ENCODE peak calls at places on chromosomes 4 and X, in seven cellular contexts. F, X, W, T, B, J and S are unnamed samples.

GRCh38 chr4:36237366-36238353 is 6.7 kb downstream of the ARAP2 start:
- DNase-seq in X (no peak), T (no peak), J (peak), B (no peak), W (no peak), F (no peak), S (no peak)

GRCh38 chr4:72302981-72303704 is 265.9 kb downstream of the ADAMTS3 start:
- DNase-seq in F (peak), B (peak), X (no peak), T (peak), J (peak), W (peak), S (no peak)

GRCh38 chrX:72020204-72020603 is 109.6 kb downstream of the NHSL2 start:
- DNase-seq in T (peak), W (no peak), F (no peak), J (no peak), X (no peak), B (no peak), S (no peak)

GRCh38 chrX:110086916-110087484 is 84.1 kb downstream of the TMEM164 start:
- DNase-seq in T (no peak), B (peak), X (no peak), F (no peak), J (peak), W (peak), S (no peak)

GRCh38 chr4:8201341-8201781 is 2.3 kb downstream of the SH3TC1 start:
- DNase-seq in T (no peak), F (no peak), W (peak), J (peak), X (no peak), B (no peak), S (peak)

GRCh38 chr4:16783119-16783518 is 115.3 kb downstream of the LDB2 start:
- DNase-seq in X (no peak), T (no peak), F (no peak), B (no peak), W (peak), J (no peak), S (no peak)

GRCh38 chrX:17563076-17563475 is 174.2 kb upstream of the SCML1 start:
- DNase-seq in J (no peak), T (no peak), F (no peak), W (no peak), X (no peak), B (no peak), S (no peak)

GRCh38 chrX:482702-483203 is 96.0 kb upstream of the PPP2R3B start:
- DNase-seq in W (no peak), J (no peak), B (peak), X (no peak), F (no peak), T (no peak), S (no peak)

GRCh38 chr4:33302298-33302697 is 2582.1 kb downstream of the PCDH7 start:
- DNase-seq in J (peak), F (no peak), W (no peak), X (no peak), B (peak), T (no peak), S (no peak)

GRCh38 chr4:68184923-68185322 is 55.3 kb upstream of the TMPRSS11F start:
- DNase-seq in F (no peak), X (no peak), T (no peak), W (no peak), J (no peak), B (no peak), S (no peak)

GRCh38 chr4:102627831-102628523 is 126.8 kb downstream of the NFKB1 start:
- DNase-seq in B (peak), W (peak), T (no peak), F (no peak), X (no peak), J (peak), S (no peak)

GRCh38 chr4:37717575-37717974 is 31.4 kb upstream of the RELL1 start:
- DNase-seq in F (no peak), J (peak), W (no peak), T (no peak), B (peak), X (no peak), S (no peak)

GRCh38 chr4:54941994-54942552 is 183.3 kb downstream of the KDR start:
- DNase-seq in J (no peak), B (no peak), T (no peak), W (peak), F (no peak), X (no peak), S (no peak)

GRCh38 chrX:14875624-14876023 is 2.4 kb downstream of the MOSPD2 start:
- DNase-seq in T (no peak), F (no peak), X (no peak), W (no peak), B (no peak), J (no peak), S (no peak)

GRCh38 chr4:141802324-141802723 is 165.9 kb downstream of the IL15 start:
- DNase-seq in T (no peak), B (peak), X (no peak), F (no peak), W (no peak), J (no peak), S (no peak)

GRCh38 chrX:8851487-8851886 is 50.3 kb upstream of the FAM9A start:
- DNase-seq in W (no peak), F (no peak), B (no peak), J (no peak), X (no peak), T (no peak), S (no peak)

GRCh38 chr4:128177376-128177959 is 110.1 kb downstream of the PGRMC2 start:
- DNase-seq in J (peak), F (no peak), X (no peak), W (peak), T (no peak), B (no peak), S (no peak)

GRCh38 chr4:10185518-10186227 is 69.1 kb upstream of the WDR1 start:
- DNase-seq in X (no peak), B (no peak), J (no peak), W (peak), T (no peak), F (no peak), S (no peak)

GRCh38 chr4:136864580-136865185 is 667.6 kb downstream of the PCDH18 start:
- DNase-seq in F (no peak), X (no peak), J (peak), B (peak), W (peak), T (peak), S (peak)

GRCh38 chrX:1534321-1535168 is 2.4 kb downstream of the P2RY8 start:
- DNase-seq in W (no peak), F (no peak), T (no peak), B (no peak), X (peak), J (peak), S (no peak)

GRCh38 chrX:47176101-47176740 is 17.4 kb upstream of the UBA1 start:
- DNase-seq in F (no peak), W (no peak), B (no peak), J (no peak), T (no peak), X (peak), S (no peak)

GRCh38 chrX:115413246-115413878 is 123.8 kb downstream of the LUZP4 start:
- DNase-seq in B (no peak), F (no peak), T (no peak), W (peak), J (no peak), X (no peak), S (no peak)

GRCh38 chr4:75248770-75249467 is 265.3 kb downstream of the RCHY1 start:
- DNase-seq in T (no peak), W (peak), F (no peak), J (no peak), B (no peak), X (no peak), S (no peak)

GRCh38 chr4:75249739-75250138 is 264.5 kb downstream of the RCHY1 start:
- DNase-seq in F (no peak), W (no peak), J (no peak), T (no peak), B (no peak), X (no peak), S (no peak)

GRCh38 chr4:75243570-75243969 is 270.6 kb downstream of the RCHY1 start:
- DNase-seq in T (peak), J (no peak), B (no peak), W (no peak), X (no peak), F (no peak), S (no peak)

GRCh38 chr4:75244325-75244724 is 269.9 kb downstream of the RCHY1 start:
- DNase-seq in F (no peak), J (no peak), T (no peak), W (no peak), B (no peak), X (no peak), S (no peak)
- TF ChIP-seq POLR2A in F (no peak), J (no peak), T (no peak), W (no peak), B (no peak), X (no peak), S (no peak)

GRCh38 chr4:76144546-76144945 is 3.7 kb downstream of the NUP54 start:
- DNase-seq in X (no peak), B (no peak), J (no peak), W (no peak), T (no peak), F (no peak), S (no peak)

GRCh38 chr4:76153356-76153755 is 5.2 kb upstream of the NUP54 start:
- DNase-seq in J (no peak), W (no peak), F (no peak), X (no peak), T (no peak), B (no peak), S (no peak)

GRCh38 chr4:76147454-76148141 is 599 bp downstream of the NUP54 start:
- DNase-seq in W (peak), B (peak), F (peak), T (peak), J (peak), X (peak), S (peak)

DNA sequence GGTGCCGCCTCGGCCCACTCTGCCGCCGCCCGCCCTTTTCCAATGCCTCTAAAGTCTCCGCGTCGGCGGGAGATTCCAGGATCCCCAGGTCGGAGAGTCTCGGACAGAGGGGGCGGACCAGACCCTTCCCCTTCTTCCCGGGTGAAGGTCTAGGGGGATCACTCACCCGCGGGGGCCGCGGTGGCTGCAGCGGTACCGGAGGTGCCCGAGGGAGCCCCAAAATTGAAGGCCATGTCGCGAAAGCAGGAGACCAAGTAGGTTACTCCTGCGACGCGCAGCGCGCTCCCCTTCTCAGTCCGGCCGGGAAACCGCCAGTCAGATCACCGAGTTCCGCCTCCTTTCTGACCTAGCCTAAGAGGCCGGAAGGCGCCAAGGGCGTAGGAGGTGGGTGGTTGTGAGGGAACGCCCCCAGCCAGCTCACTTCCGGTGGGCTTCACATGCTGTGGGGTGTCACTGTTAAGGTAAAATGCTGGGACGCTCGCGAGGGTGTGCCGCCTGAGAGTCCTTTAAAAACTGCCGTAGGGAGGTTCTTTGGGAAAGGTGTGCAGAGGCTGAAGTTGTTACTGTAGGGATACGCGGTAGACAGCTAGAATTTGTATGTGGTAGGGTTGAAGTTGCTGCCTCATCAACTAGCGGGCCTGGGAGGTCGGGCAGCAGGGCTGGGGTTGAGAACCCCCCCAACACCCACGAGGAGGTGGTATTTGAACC is at the start of gene NUP54:
- DNase-seq in J (peak), W (peak), X (peak), F (peak), B (peak), T (peak), S (peak)
- TF ChIP-seq POLR2A in J (peak), W (peak), X (peak), F (peak), B (peak), T (peak), S (peak)

GRCh38 chrX:68693481-68694410 is 46.3 kb downstream of the STARD8 start:
- DNase-seq in J (peak), T (peak), B (no peak), W (peak), X (peak), F (peak), S (no peak)
- TF ChIP-seq POLR2A in J (peak), T (peak), B (no peak), W (peak), X (no peak), F (no peak), S (no peak)

GRCh38 chr4:56156141-56156540 is 207.4 kb downstream of the CEP135 start:
- DNase-seq in W (no peak), J (no peak), F (no peak), B (no peak), X (no peak), T (no peak), S (no peak)
- TF ChIP-seq POLR2A in W (no peak), J (no peak), F (no peak), B (no peak), X (no peak), T (no peak), S (no peak)

GRCh38 chrX:86047174-86047991 is at the start of gene CHM:
- DNase-seq in F (peak), J (peak), W (peak), T (peak), B (peak), X (peak), S (peak)
- TF ChIP-seq POLR2A in F (no peak), J (peak), W (peak), T (peak), B (peak), X (no peak), S (peak)

GRCh38 chrX:45435481-45435880 is 234.8 kb upstream of the DIPK2B start:
- DNase-seq in W (peak), T (no peak), X (no peak), J (no peak), F (no peak), B (no peak), S (no peak)
- TF ChIP-seq POLR2A in W (no peak), T (no peak), X (no peak), J (no peak), F (no peak), B (no peak), S (no peak)

DNA sequence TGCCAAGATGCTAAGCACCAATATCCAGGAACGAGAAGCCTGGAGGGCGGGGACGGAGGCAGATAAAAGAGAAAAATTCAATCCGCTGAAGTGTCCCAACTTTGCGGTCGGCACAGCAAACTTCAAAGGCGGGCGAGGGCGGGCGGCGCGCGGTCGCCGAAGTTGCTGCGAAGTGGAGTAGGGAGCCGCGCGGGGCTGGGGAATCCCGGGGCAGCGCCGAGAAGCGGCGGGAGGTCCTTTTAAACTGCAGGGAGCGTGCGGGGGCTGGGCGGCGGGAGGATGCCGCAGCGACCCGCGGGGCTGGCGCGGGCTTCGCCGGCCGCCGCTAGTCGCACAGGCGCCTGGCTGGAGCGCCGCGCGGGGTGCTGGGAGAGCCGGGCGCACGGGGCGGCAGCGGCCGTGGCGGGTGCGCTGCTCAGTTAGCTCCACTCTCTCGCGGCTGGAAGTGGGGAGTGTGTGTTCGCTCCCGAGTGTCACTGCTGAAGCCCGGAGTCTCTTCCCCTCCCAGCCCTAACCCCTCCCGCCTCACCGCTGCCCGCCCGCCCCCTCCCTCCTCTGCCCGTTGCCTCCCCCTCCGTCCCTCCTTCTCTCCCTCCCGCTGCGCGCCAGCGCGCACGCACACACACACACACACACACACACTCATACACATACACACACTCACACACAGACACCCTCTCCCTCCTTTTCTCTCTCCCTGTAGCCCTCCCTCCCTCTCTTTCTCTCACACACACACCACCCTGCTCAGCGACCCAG is at the start of gene NDNF:
- DNase-seq in X (peak), F (no peak), J (no peak), T (peak), B (no peak), W (peak), S (no peak)
- TF ChIP-seq POLR2A in X (no peak), F (no peak), J (no peak), T (no peak), B (no peak), W (no peak), S (no peak)